ENCODE peak calls at places on chromosomes 5 and 9, in five cellular contexts. One of them, this sample, is unnamed.
A peak's percentile ranks its signal among the peaks of the same experiment; 100 is the strongest.

GRCh38 chr5:174431504-174431903 is 292.9 kb upstream of the MSX2 start:
- DNase-seq in HepG2: no peak
- DNase-seq in K562: no peak
- DNase-seq in H1: no peak
- DNase-seq in GM12878: no peak
- DNase-seq in this sample: no peak

GRCh38 chr9:70003786-70004185 is 39.9 kb upstream of the MAMDC2 start:
- DNase-seq in GM12878: no peak
- DNase-seq in HepG2: no peak
- DNase-seq in H1: no peak
- DNase-seq in K562: no peak
- DNase-seq in this sample: no peak

GRCh38 chr5:58348996-58349728 is 110.7 kb downstream of the PLK2 start:
- DNase-seq in GM12878: no peak
- DNase-seq in H1: no peak
- DNase-seq in HepG2: no peak
- DNase-seq in K562: no peak
- DNase-seq in this sample: no peak

GRCh38 chr9:116998305-116998704 is 311.2 kb downstream of the TRIM32 start:
- DNase-seq in GM12878: no peak
- DNase-seq in HepG2: no peak
- DNase-seq in K562: peak; percentile 1
- DNase-seq in H1: no peak
- DNase-seq in this sample: no peak

GRCh38 chr5:127373858-127374491 is 83.4 kb downstream of the MEGF10 start:
- DNase-seq in K562: peak; percentile 27
- DNase-seq in GM12878: no peak
- DNase-seq in H1: no peak
- DNase-seq in HepG2: no peak
- DNase-seq in this sample: no peak

GRCh38 chr9:107049825-107050184 is 186.8 kb downstream of the ZNF462 start:
- DNase-seq in HepG2: no peak
- DNase-seq in H1: no peak
- DNase-seq in K562: no peak
- DNase-seq in GM12878: no peak
- DNase-seq in this sample: no peak

GRCh38 chr5:142245776-142246175 is 79.0 kb downstream of the SPRY4 start:
- DNase-seq in K562: no peak
- DNase-seq in H1: no peak
- DNase-seq in HepG2: no peak
- DNase-seq in GM12878: no peak
- DNase-seq in this sample: no peak

GRCh38 chr9:36137392-36138004 is 965 bp downstream of the GLIPR2 start:
- DNase-seq in HepG2: no peak
- DNase-seq in H1: no peak
- DNase-seq in GM12878: no peak
- DNase-seq in K562: no peak
- DNase-seq in this sample: no peak

GRCh38 chr5:125311743-125312142 is 565.3 kb upstream of the ZNF608 start:
- DNase-seq in HepG2: no peak
- DNase-seq in GM12878: no peak
- DNase-seq in K562: no peak
- DNase-seq in H1: no peak
- DNase-seq in this sample: no peak

GRCh38 chr9:121282309-121283071 is 14.5 kb downstream of the GSN start:
- DNase-seq in HepG2: no peak
- DNase-seq in H1: no peak
- DNase-seq in GM12878: no peak
- DNase-seq in K562: peak; percentile 37
- DNase-seq in this sample: no peak

GRCh38 chr5:62579761-62580160 is 1.1 kb downstream of the LRRC70 start:
- DNase-seq in K562: no peak
- DNase-seq in GM12878: no peak
- DNase-seq in H1: no peak
- DNase-seq in HepG2: no peak
- DNase-seq in this sample: no peak

GRCh38 chr9:137049544-137050449 is 3.8 kb upstream of the NPDC1 start:
- DNase-seq in H1: peak; percentile 90
- DNase-seq in HepG2: no peak
- DNase-seq in K562: peak; percentile 85
- DNase-seq in GM12878: no peak
- DNase-seq in this sample: no peak

GRCh38 chr5:148682283-148683026 is 28.1 kb upstream of the HTR4 start:
- DNase-seq in HepG2: no peak
- DNase-seq in K562: peak; percentile 91
- DNase-seq in H1: no peak
- DNase-seq in GM12878: no peak
- DNase-seq in this sample: no peak

GRCh38 chr9:27528886-27529315 is 713 bp downstream of the MOB3B start:
- DNase-seq in H1: peak; percentile 74
- DNase-seq in GM12878: no peak
- DNase-seq in K562: peak; percentile 52
- DNase-seq in HepG2: no peak
- DNase-seq in this sample: no peak

GRCh38 chr5:120512068-120512467 is 48.0 kb downstream of the PRR16 start:
- DNase-seq in HepG2: no peak
- DNase-seq in K562: peak; percentile 44
- DNase-seq in H1: peak; percentile 50
- DNase-seq in GM12878: no peak
- DNase-seq in this sample: no peak

GRCh38 chr5:53109041-53109435 is 519 bp downstream of the MOCS2 start:
- DNase-seq in HepG2: peak; percentile 35
- DNase-seq in GM12878: peak; percentile 13
- DNase-seq in K562: peak; percentile 24
- DNase-seq in H1: no peak
- DNase-seq in this sample: no peak

GRCh38 chr5:157384971-157385709 is 74.9 kb upstream of the NIPAL4 start:
- DNase-seq in GM12878: no peak
- DNase-seq in K562: no peak
- DNase-seq in HepG2: no peak
- DNase-seq in H1: no peak
- DNase-seq in this sample: no peak

GRCh38 chr9:111728143-111728542 is 66.6 kb downstream of the SHOC1 start:
- DNase-seq in HepG2: no peak
- DNase-seq in K562: no peak
- DNase-seq in H1: no peak
- DNase-seq in GM12878: no peak
- DNase-seq in this sample: peak; percentile 50

GRCh38 chr5:143051244-143052058 is 281.3 kb downstream of the ARHGAP26 start:
- DNase-seq in GM12878: no peak
- DNase-seq in H1: no peak
- DNase-seq in HepG2: peak; percentile 78
- DNase-seq in K562: peak; percentile 20
- DNase-seq in this sample: no peak

GRCh38 chr9:3337515-3337914 is 188.3 kb downstream of the RFX3 start:
- DNase-seq in HepG2: no peak
- DNase-seq in GM12878: no peak
- DNase-seq in H1: no peak
- DNase-seq in K562: peak; percentile 5
- DNase-seq in this sample: peak; percentile 22

GRCh38 chr5:80072103-80073073 is 37.2 kb downstream of the THBS4 start:
- DNase-seq in H1: no peak
- DNase-seq in K562: no peak
- DNase-seq in GM12878: no peak
- DNase-seq in HepG2: no peak
- DNase-seq in this sample: no peak

GRCh38 chr9:93126825-93127368 is 7.2 kb downstream of the NINJ1 start:
- DNase-seq in H1: no peak
- DNase-seq in K562: no peak
- DNase-seq in GM12878: no peak
- DNase-seq in HepG2: peak; percentile 88
- DNase-seq in this sample: no peak

GRCh38 chr5:35777358-35778087 is 79.2 kb upstream of the IL7R start:
- DNase-seq in H1: peak; percentile 68
- DNase-seq in HepG2: peak; percentile 63
- DNase-seq in K562: peak; percentile 77
- DNase-seq in GM12878: no peak
- DNase-seq in this sample: peak; percentile 73

GRCh38 chr5:112612663-112613062 is 125.0 kb upstream of the APC start:
- DNase-seq in GM12878: no peak
- DNase-seq in H1: no peak
- DNase-seq in K562: no peak
- DNase-seq in HepG2: no peak
- DNase-seq in this sample: no peak

GRCh38 chr5:125274938-125275759 is 528.7 kb upstream of the ZNF608 start:
- DNase-seq in HepG2: no peak
- DNase-seq in H1: no peak
- DNase-seq in K562: no peak
- DNase-seq in GM12878: no peak
- DNase-seq in this sample: no peak

GRCh38 chr9:128724744-128725211 is 851 bp upstream of the ZDHHC12 start:
- DNase-seq in H1: peak; percentile 84
- DNase-seq in K562: peak; percentile 88
- DNase-seq in HepG2: peak; percentile 20
- DNase-seq in GM12878: peak; percentile 32
- DNase-seq in this sample: peak; percentile 62

GRCh38 chr5:81125959-81126358 is 107.2 kb upstream of the CKMT2 start:
- DNase-seq in GM12878: no peak
- DNase-seq in H1: no peak
- DNase-seq in HepG2: peak; percentile 2
- DNase-seq in K562: no peak
- DNase-seq in this sample: no peak

GRCh38 chr5:141881886-141882285 is 3.7 kb upstream of the PCDH1 start:
- DNase-seq in H1: peak; percentile 61
- DNase-seq in GM12878: no peak
- DNase-seq in K562: no peak
- DNase-seq in HepG2: no peak
- DNase-seq in this sample: no peak

GRCh38 chr5:148909766-148910165 is 83.4 kb downstream of the ADRB2 start:
- DNase-seq in HepG2: no peak
- DNase-seq in K562: no peak
- DNase-seq in GM12878: no peak
- DNase-seq in H1: no peak
- DNase-seq in this sample: no peak

GRCh38 chr9:109194157-109194556 is 27.1 kb upstream of the FRRS1L start:
- DNase-seq in K562: no peak
- DNase-seq in H1: no peak
- DNase-seq in GM12878: no peak
- DNase-seq in HepG2: no peak
- DNase-seq in this sample: no peak

GRCh38 chr5:146947181-146947941 is 68.8 kb upstream of the PPP2R2B start:
- DNase-seq in HepG2: no peak
- DNase-seq in H1: no peak
- DNase-seq in GM12878: no peak
- DNase-seq in K562: peak; percentile 23
- DNase-seq in this sample: peak; percentile 16

DNA sequence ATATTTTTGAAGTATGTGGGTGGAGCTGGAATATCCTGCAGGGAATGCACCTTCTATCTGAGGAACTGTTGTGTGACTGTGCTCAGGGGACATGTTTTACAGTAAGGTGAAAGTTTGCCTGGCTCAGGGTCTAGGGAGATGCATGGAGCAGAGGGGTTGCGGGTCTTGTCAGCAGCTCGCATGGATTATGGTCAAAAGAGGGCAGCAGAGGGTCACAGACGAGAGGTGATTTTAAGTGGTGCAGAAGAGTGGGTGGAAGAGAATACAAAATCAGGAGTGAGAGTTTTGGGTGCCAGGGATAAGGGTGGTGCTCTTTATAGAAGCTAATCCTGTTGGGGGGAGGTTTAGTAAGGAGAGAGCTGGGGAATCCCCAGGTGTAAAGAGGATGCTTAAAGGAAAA is 53.5 kb upstream of the GRIN3A start:
- DNase-seq in K562: peak; percentile 71
- DNase-seq in H1: peak; percentile 77
- DNase-seq in HepG2: peak; percentile 31
- DNase-seq in GM12878: no peak
- DNase-seq in this sample: peak; percentile 10
- TF ChIP-seq RAD21 in K562: peak; percentile 72
- TF ChIP-seq RAD21 in H1: peak; percentile 94
- TF ChIP-seq RAD21 in HepG2: peak; percentile 17
- TF ChIP-seq RAD21 in GM12878: peak; percentile 55
- TF ChIP-seq RAD21 in this sample: peak; percentile 54

GRCh38 chr9:125758986-125759811 is 12.0 kb downstream of the PBX3 start:
- DNase-seq in GM12878: no peak
- DNase-seq in H1: no peak
- DNase-seq in K562: no peak
- DNase-seq in HepG2: peak; percentile 93
- DNase-seq in this sample: no peak
- TF ChIP-seq SP1 in GM12878: no peak
- TF ChIP-seq SP1 in H1: no peak
- TF ChIP-seq SP1 in K562: no peak
- TF ChIP-seq SP1 in HepG2: no peak
- TF ChIP-seq SP1 in this sample: no peak

DNA sequence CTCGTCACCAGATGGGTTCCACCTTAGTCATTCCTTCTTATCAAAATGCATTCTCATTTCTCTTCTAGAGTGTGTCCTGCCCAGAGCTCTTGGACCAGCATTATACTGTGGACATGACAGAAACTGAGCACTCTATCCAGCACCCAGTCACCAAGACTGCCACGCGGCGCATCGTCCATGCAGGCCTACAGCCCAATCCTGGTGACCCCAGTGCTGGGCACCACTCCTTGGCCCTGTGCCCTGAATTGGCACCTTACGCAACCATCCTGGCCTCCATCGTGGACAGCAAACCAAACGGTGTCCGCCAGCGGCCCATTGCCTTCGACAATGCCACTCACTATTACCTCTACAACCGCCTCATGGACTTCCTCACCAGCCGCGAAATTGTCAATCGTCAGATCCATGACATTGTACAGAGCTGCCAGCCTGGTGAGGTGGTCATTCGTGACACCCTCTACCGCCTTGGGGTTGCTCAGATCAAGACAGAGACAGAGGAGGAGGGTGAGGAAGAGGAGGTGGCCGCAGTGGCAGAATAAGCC is 34.6 kb downstream of the CSF1R start:
- DNase-seq in HepG2: no peak
- DNase-seq in H1: no peak
- DNase-seq in K562: no peak
- DNase-seq in GM12878: no peak
- DNase-seq in this sample: no peak
- H3K36me3 ChIP-seq in HepG2: peaks cover 74% of the 10 kb centered on the region
- H3K36me3 ChIP-seq in H1: peaks cover 45% of the 10 kb centered on the region
- H3K36me3 ChIP-seq in K562: peaks cover 85% of the 10 kb centered on the region
- H3K36me3 ChIP-seq in GM12878: peaks cover 28% of the 10 kb centered on the region
- H3K36me3 ChIP-seq in this sample: peaks cover 36% of the 10 kb centered on the region

DNA sequence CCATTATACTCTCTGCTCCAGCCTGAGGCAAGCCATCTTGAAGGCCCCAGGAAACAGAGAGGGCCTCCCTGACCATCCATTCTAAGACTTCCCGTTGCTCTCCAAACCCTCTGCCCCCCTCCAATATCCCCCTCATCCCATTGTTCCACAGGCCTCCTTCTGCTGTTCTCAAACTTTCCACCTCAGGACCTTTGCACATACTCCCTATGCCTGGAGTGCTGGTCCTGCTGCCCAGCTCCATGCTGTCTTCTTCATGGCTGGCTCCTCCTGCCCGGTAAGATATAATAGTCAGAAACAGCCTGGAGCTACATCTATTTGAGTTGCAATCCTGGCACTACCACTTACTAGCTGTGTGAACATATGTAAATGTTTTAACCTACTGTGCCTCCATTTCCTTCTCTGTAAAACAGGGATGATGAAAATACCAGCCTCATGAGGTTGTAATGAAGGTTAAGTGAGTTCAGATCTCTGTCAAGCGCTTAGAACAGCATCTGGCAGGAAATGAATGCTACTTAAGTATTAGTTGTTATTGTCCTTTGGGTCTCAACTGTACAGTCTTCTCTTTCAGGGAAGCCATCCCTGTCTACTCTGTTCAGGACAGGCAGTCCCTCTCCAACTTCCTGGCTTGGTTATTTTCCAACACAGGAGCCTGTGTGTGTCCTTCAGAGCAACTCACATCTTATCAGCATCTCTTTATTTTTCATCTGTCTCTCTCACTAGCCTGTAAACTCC is 45.8 kb downstream of the TMOD1 start:
- DNase-seq in HepG2: no peak
- DNase-seq in H1: no peak
- DNase-seq in K562: no peak
- DNase-seq in GM12878: no peak
- DNase-seq in this sample: no peak
- TF ChIP-seq RAD21 in HepG2: no peak
- TF ChIP-seq RAD21 in H1: no peak
- TF ChIP-seq RAD21 in K562: no peak
- TF ChIP-seq RAD21 in GM12878: no peak
- TF ChIP-seq RAD21 in this sample: no peak